ENCODE peak calls at places on chromosome 1, in seven cellular contexts. T, N, M, E, Z, S and Q are unnamed samples.

GRCh38 chr1:149963358-149963757 is 26.7 kb upstream of the MTMR11 start:
- DNase-seq in Z (no peak), T (peak; percentile 13), S (no peak), M (no peak), E (no peak), N (peak; percentile 42), Q (no peak)

GRCh38 chr1:236039736-236040670 is 24.9 kb downstream of the NID1 start:
- DNase-seq in T (peak; percentile 98), M (no peak), N (no peak), E (no peak), Z (peak; percentile 49), S (no peak), Q (no peak)

GRCh38 chr1:199020904-199021303 is 382.1 kb downstream of the PTPRC start:
- DNase-seq in Z (no peak), E (no peak), S (no peak), T (no peak), N (no peak), M (no peak), Q (no peak)

GRCh38 chr1:40640314-40641076 is 25.0 kb downstream of the RIMS3 start:
- DNase-seq in Z (no peak), S (no peak), N (no peak), T (no peak), M (no peak), E (no peak), Q (no peak)

GRCh38 chr1:2541619-2542246 is 11.7 kb upstream of the HES5 start:
- DNase-seq in N (peak; percentile 57), Z (no peak), M (no peak), T (no peak), E (peak; percentile 83), S (no peak), Q (no peak)

GRCh38 chr1:61004269-61005003 is 77.9 kb upstream of the NFIA start:
- DNase-seq in S (no peak), N (no peak), E (no peak), Z (no peak), T (no peak), M (no peak), Q (no peak)

GRCh38 chr1:58814251-58815068 is 30.6 kb upstream of the JUN start:
- DNase-seq in Z (peak; percentile 52), S (peak; percentile 42), N (peak; percentile 89), M (no peak), E (peak; percentile 79), T (peak; percentile 26), Q (no peak)

GRCh38 chr1:33735624-33736023 is 128.3 kb upstream of the HMGB4 start:
- DNase-seq in S (no peak), Z (no peak), T (peak; percentile 6), N (no peak), M (no peak), E (no peak), Q (no peak)

GRCh38 chr1:161013591-161014513 is 7.1 kb downstream of the F11R start:
- DNase-seq in N (peak; percentile 97), S (peak; percentile 79), E (peak; percentile 84), M (no peak), Z (peak; percentile 74), T (peak; percentile 87), Q (peak; percentile 36)
- TF ChIP-seq CTCF in N (no peak), S (no peak), E (no peak), M (no peak), Z (no peak), T (no peak), Q (no peak)

DNA sequence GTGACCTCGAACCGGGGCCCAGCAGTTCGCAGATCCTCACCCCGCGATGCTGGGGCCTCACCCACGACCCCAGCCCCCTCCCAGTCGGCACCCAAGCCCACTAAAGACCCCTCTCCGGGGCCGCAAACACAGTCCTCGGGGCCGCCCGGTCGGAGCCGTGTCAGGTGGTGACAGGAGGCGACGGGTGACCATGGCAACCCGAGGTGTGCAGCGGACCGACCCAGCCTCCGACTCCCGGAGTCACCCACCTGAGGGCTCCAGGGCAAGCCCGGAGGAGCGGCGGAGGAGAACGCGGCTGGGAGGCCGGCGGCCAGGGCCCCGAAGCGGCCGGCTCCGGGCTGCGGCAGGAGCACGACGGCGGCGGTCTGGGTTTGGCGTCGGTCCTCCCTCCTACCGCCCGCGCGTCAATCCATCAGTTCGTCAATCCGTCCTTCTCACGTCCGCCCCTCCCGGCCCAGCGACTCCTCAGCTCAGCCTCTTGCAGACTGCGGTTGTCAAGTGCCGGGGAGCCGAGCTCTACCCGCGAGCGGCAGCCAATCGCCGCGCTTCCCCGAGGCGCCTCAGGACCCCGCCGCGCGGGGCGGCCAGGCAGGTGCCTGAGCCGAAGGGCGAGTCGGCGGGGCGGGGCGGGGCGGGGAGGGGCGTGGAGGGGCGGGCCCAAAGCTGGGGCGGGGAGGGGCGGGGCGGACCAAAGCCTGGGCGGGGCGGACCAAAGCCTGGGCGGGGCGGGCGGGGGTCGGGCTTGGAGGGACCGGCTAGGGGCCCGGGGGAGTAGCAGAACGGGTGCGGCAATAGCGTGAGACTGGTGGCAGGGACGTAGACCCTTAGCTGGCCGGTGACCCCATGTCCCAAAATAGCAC is at the start of gene WDR47:
- DNase-seq in T (peak; percentile 94), E (peak; percentile 98), Z (peak; percentile 96), N (peak; percentile 93), S (peak; percentile 93), M (peak; percentile 43), Q (peak; percentile 90)
- TF ChIP-seq CTCF in T (no peak), E (peak; percentile 19), Z (no peak), N (no peak), S (no peak), M (no peak), Q (no peak)

GRCh38 chr1:56535362-56535761 is 44.0 kb downstream of the PLPP3 start:
- DNase-seq in S (no peak), Z (no peak), N (no peak), E (no peak), M (no peak), T (no peak), Q (no peak)

GRCh38 chr1:56535949-56536348 is 43.4 kb downstream of the PLPP3 start:
- DNase-seq in Z (no peak), N (no peak), S (no peak), E (no peak), M (no peak), T (no peak), Q (no peak)

GRCh38 chr1:56540467-56540866 is 38.9 kb downstream of the PLPP3 start:
- DNase-seq in Z (no peak), S (no peak), M (no peak), N (no peak), T (peak; percentile 28), E (no peak), Q (no peak)

GRCh38 chr1:56539403-56539802 is 40.0 kb downstream of the PLPP3 start:
- DNase-seq in Z (no peak), M (no peak), E (no peak), N (no peak), T (no peak), S (no peak), Q (no peak)

GRCh38 chr1:56537660-56538059 is 41.7 kb downstream of the PLPP3 start:
- DNase-seq in Z (no peak), E (no peak), S (no peak), N (no peak), T (no peak), M (no peak), Q (no peak)
- TF ChIP-seq CTCF in Z (no peak), E (no peak), S (no peak), N (no peak), T (no peak), M (no peak), Q (no peak)

DNA sequence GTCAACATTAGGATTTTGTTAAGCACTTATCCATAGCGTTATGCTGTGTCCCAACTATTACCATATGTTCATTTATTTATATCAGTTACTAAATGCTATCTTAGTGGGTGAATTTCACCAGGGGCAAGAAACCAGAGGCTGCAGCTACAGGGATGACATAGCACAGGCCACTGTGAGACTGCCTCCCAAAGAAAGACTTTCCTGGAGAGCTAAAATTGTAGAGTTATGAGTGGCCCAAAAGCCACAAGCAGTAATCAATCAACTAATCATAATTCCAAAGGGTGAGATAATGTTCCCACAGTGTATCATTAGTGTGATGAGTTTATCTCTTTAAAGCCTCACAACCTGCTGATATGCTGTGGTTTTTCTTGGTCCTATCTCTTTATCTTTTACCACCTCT is 3.8 kb upstream of the TGFB2 start:
- DNase-seq in Z (no peak), E (no peak), M (no peak), S (no peak), N (no peak), T (no peak), Q (no peak)
- TF ChIP-seq CTCF in Z (no peak), E (no peak), M (no peak), S (no peak), N (no peak), T (no peak), Q (no peak)

GRCh38 chr1:242651817-242652216 is 127.3 kb upstream of the PLD5 start:
- DNase-seq in Z (no peak), M (no peak), T (no peak), N (no peak), S (peak; percentile 66), E (no peak), Q (no peak)
- TF ChIP-seq CTCF in Z (no peak), M (peak; percentile 49), T (no peak), N (peak; percentile 47), S (peak; percentile 50), E (peak; percentile 12), Q (peak; percentile 6)

GRCh38 chr1:223716302-223716862 is 4.0 kb downstream of the CAPN2 start:
- DNase-seq in M (no peak), N (no peak), S (no peak), E (no peak), Z (no peak), T (no peak), Q (no peak)
- TF ChIP-seq CTCF in M (no peak), N (no peak), S (no peak), E (no peak), Z (no peak), T (no peak), Q (no peak)

GRCh38 chr1:54507033-54507432 is 41.0 kb upstream of the ACOT11 start:
- DNase-seq in M (no peak), Z (no peak), T (no peak), E (no peak), N (no peak), S (no peak), Q (no peak)
- TF ChIP-seq CTCF in M (no peak), Z (no peak), T (no peak), E (no peak), N (no peak), S (no peak), Q (no peak)

GRCh38 chr1:193301746-193302145 is 115.3 kb upstream of the B3GALT2 start:
- DNase-seq in Z (no peak), M (no peak), N (no peak), T (no peak), S (no peak), E (no peak), Q (peak; percentile 53)
- TF ChIP-seq CTCF in Z (no peak), M (no peak), N (no peak), T (no peak), S (no peak), E (no peak), Q (no peak)